ENCODE peak calls at places on chromosomes 5 and 9, in four cellular contexts. O is AG04450, Y is GM13976, B is endothelial cell. F is an unnamed sample.

GRCh38 chr9:33263936-33264472 is 504 bp downstream of the BAG1 start:
- DNase-seq in B (no peak), Y (peak; percentile 55), O (no peak), F (no peak)

GRCh38 chr5:93163010-93163663 is 417.9 kb downstream of the NR2F1-AS1 start:
- DNase-seq in B (no peak), O (peak; percentile 38), Y (no peak), F (peak; percentile 86)

GRCh38 chr9:97237311-97237786 is 70.1 kb upstream of the CCDC180 start:
- DNase-seq in B (peak; percentile 48), O (no peak), Y (no peak), F (no peak)

GRCh38 chr9:21812415-21812814 is 10.0 kb downstream of the MTAP start:
- DNase-seq in Y (no peak), B (peak; percentile 16), O (no peak), F (no peak)

GRCh38 chr9:115633099-115633498 is 515.1 kb upstream of the TNC start:
- DNase-seq in O (no peak), Y (no peak), B (no peak), F (no peak)

GRCh38 chr9:16676547-16676946 is 193.9 kb downstream of the BNC2 start:
- DNase-seq in O (no peak), B (no peak), Y (no peak), F (no peak)

GRCh38 chr5:111043712-111044506 is 27.6 kb upstream of the TSLP start:
- DNase-seq in B (no peak), Y (no peak), O (peak; percentile 67), F (peak; percentile 2)

GRCh38 chr9:104256031-104256709 is 162.1 kb downstream of the SMC2 start:
- DNase-seq in Y (no peak), O (no peak), B (no peak), F (peak; percentile 6)

GRCh38 chr5:14967166-14967565 is 95.6 kb upstream of the ANKH start:
- DNase-seq in B (no peak), O (no peak), Y (no peak), F (no peak)

GRCh38 chr5:149046196-149046829 is 16.5 kb downstream of the SH3TC2 start:
- DNase-seq in Y (no peak), O (no peak), B (no peak), F (no peak)

GRCh38 chr5:166581827-166582226 is 1709.6 kb upstream of the WWC1 start:
- DNase-seq in B (no peak), Y (no peak), O (no peak), F (peak; percentile 17)

GRCh38 chr9:126503333-126504085 is 110.2 kb upstream of the LMX1B start:
- DNase-seq in O (no peak), B (no peak), Y (no peak), F (no peak)

GRCh38 chr5:81075041-81075440 is 114.9 kb downstream of the RASGRF2 start:
- DNase-seq in Y (no peak), O (no peak), B (no peak), F (no peak)

GRCh38 chr9:116151966-116152381 is 1.6 kb upstream of the PAPPA start:
- DNase-seq in O (peak; percentile 80), B (no peak), Y (no peak), F (peak; percentile 94)

GRCh38 chr5:124908603-124909451 is 162.4 kb upstream of the ZNF608 start:
- DNase-seq in O (no peak), Y (peak; percentile 73), B (no peak), F (peak; percentile 59)

GRCh38 chr9:38682713-38683112 is 37.2 kb downstream of the FAM240B start:
- DNase-seq in Y (no peak), B (no peak), O (peak; percentile 72), F (peak; percentile 82)

GRCh38 chr9:121743441-121744001 is 92.1 kb downstream of the DAB2IP start:
- DNase-seq in Y (no peak), O (peak; percentile 55), B (peak; percentile 80), F (peak; percentile 88)

GRCh38 chr5:126376443-126376842 is 46.8 kb upstream of the GRAMD2B start:
- DNase-seq in Y (no peak), B (no peak), O (no peak), F (no peak)

GRCh38 chr5:10536511-10536910 is 27.4 kb upstream of the ANKRD33B start:
- DNase-seq in O (no peak), Y (no peak), B (no peak), F (no peak)

GRCh38 chr5:56910123-56910951 is 941 bp downstream of the SETD9 start:
- DNase-seq in B (peak; percentile 52), O (peak; percentile 34), Y (peak; percentile 4), F (no peak)

GRCh38 chr5:112636288-112636731 is 101.4 kb upstream of the APC start:
- DNase-seq in Y (no peak), O (no peak), B (no peak), F (no peak)

GRCh38 chr5:115751176-115751575 is 65.3 kb downstream of the CDO1 start:
- DNase-seq in Y (no peak), O (no peak), B (no peak), F (no peak)

GRCh38 chr9:36499156-36499886 is 73.4 kb upstream of the MELK start:
- DNase-seq in Y (no peak), B (no peak), O (no peak), F (peak; percentile 34)

GRCh38 chr5:157442989-157443619 is 16.9 kb upstream of the NIPAL4 start:
- DNase-seq in B (no peak), O (no peak), Y (no peak), F (no peak)

GRCh38 chr9:131771646-131772045 is 31.8 kb upstream of the RAPGEF1 start:
- DNase-seq in Y (no peak), O (no peak), B (no peak), F (no peak)

GRCh38 chr9:34540826-34541225 is 18.0 kb upstream of the ENHO start:
- DNase-seq in Y (no peak), O (no peak), B (no peak), F (no peak)

GRCh38 chr9:101628173-101628572 is 33.4 kb upstream of the PPP3R2 start:
- DNase-seq in B (peak; percentile 43), Y (no peak), O (no peak), F (peak; percentile 1)

GRCh38 chr5:142421158-142421617 is 96.4 kb upstream of the SPRY4 start:
- DNase-seq in Y (no peak), O (no peak), B (no peak), F (no peak)

GRCh38 chr9:128316421-128316820 is 5.8 kb downstream of the TRUB2 start:
- DNase-seq in Y (no peak), O (no peak), B (no peak), F (no peak)

GRCh38 chr5:117497626-117498025 is 923.0 kb upstream of the SEMA6A start:
- DNase-seq in B (no peak), O (no peak), Y (no peak), F (no peak)
- TF ChIP-seq CTCF in B (no peak), O (no peak), Y (no peak), F (no peak)

GRCh38 chr9:89219637-89220036 is 41.0 kb upstream of the SHC3 start:
- DNase-seq in B (no peak), Y (no peak), O (no peak), F (no peak)

GRCh38 chr9:89226076-89226475 is 47.5 kb upstream of the SHC3 start:
- DNase-seq in B (no peak), O (no peak), Y (no peak), F (peak; percentile 68)

GRCh38 chr9:89223398-89223977 is 44.9 kb upstream of the SHC3 start:
- DNase-seq in Y (no peak), O (no peak), B (no peak), F (no peak)

GRCh38 chr9:89225587-89225986 is 47.0 kb upstream of the SHC3 start:
- DNase-seq in O (peak; percentile 59), Y (no peak), B (no peak), F (peak; percentile 53)
- TF ChIP-seq CTCF in O (peak; percentile 40), Y (no peak), B (no peak), F (peak; percentile 26)

GRCh38 chr9:77819672-77820071 is 171.6 kb upstream of the GNA14 start:
- DNase-seq in O (no peak), Y (no peak), B (no peak), F (peak; percentile 61)
- TF ChIP-seq CTCF in O (no peak), Y (no peak), B (no peak), F (peak; percentile 3)

GRCh38 chr5:13831236-13831810 is 113.2 kb downstream of the DNAH5 start:
- DNase-seq in Y (no peak), B (no peak), O (peak; percentile 29), F (no peak)
- TF ChIP-seq CTCF in Y (no peak), B (no peak), O (no peak), F (no peak)

GRCh38 chr9:15235658-15236057 is 71.4 kb downstream of the TTC39B start:
- DNase-seq in O (no peak), Y (no peak), B (no peak), F (no peak)

GRCh38 chr9:15229475-15229874 is 77.5 kb downstream of the TTC39B start:
- DNase-seq in B (no peak), O (no peak), Y (no peak), F (no peak)

GRCh38 chr9:15227491-15227890 is 79.5 kb downstream of the TTC39B start:
- DNase-seq in Y (no peak), O (no peak), B (no peak), F (no peak)

GRCh38 chr9:15231788-15232635 is 75.0 kb downstream of the TTC39B start:
- DNase-seq in O (no peak), B (peak; percentile 33), Y (peak; percentile 47), F (peak; percentile 54)
- TF ChIP-seq CTCF in O (peak; percentile 45), B (peak; percentile 80), Y (peak; percentile 31), F (peak; percentile 62)

GRCh38 chr5:35436441-35437057 is 181.1 kb upstream of the SPEF2 start:
- DNase-seq in B (peak; percentile 39), Y (peak; percentile 11), O (no peak), F (peak; percentile 64)
- TF ChIP-seq CTCF in B (peak; percentile 80), Y (peak; percentile 38), O (peak; percentile 61), F (peak; percentile 62)

DNA sequence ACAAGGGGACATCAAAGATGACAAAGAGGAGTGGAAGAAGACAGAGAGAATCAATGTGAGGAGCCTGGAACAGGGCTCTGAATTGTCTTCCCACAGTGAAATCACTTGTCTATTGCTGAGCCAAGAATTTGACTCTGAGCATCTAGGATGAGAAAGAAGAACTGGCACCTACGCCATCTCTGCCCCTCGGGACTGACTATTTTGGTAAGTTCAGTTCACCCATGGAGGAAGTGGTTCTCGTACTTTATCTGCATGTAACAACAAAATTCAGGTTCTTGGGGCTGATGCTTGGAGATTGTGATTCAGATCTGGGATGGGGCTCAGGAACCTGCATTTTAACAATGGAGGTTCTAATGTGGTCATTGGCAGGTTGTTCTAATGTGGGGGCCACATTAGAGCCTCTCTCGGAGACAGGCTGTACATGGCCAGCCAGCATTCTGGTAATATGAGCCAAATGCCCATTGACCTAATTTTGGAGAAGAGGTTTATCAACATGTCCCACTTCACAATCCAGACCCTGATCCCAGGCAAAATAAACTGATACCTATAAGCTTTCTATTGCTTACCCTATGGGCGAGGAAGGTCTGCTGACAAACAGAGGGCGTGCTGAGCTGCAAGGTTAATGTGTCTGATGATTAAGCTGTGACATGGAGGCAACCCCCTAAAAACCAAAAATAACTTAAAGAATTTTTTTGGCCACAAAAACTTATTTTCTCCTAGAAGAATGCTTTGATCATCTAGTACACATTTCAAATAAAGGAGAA is 2.7 kb upstream of the IL12B start:
- DNase-seq in Y (no peak), B (no peak), O (no peak), F (no peak)
- TF ChIP-seq CTCF in Y (no peak), B (no peak), O (no peak), F (no peak)

GRCh38 chr9:75198436-75198835 is 110.1 kb downstream of the OSTF1 start:
- DNase-seq in O (no peak), Y (no peak), B (peak; percentile 30), F (no peak)
- TF ChIP-seq CTCF in O (peak; percentile 19), Y (no peak), B (peak; percentile 42), F (no peak)

F was measured in cardiac muscle cell.